ENCODE peak calls at places on chromosomes 12 and 14, in four cellular contexts. O, R, J and N are unnamed samples.

GRCh38 chr14:91466192-91466591 is 43.9 kb downstream of the PPP4R3A start:
- DNase-seq in O (no peak), R (no peak), J (no peak), N (no peak)

GRCh38 chr14:74271365-74271764 is 31.4 kb downstream of the ABCD4 start:
- DNase-seq in O (no peak), R (no peak), J (no peak), N (no peak)

GRCh38 chr12:3144495-3144894 is 67.3 kb downstream of the TSPAN9 start:
- DNase-seq in O (no peak), R (no peak), J (no peak), N (no peak)

GRCh38 chr12:79174656-79175055 is 310.1 kb downstream of the SYT1 start:
- DNase-seq in O (peak; percentile 79), R (no peak), J (no peak), N (no peak)

GRCh38 chr12:12331244-12331771 is 18.7 kb downstream of the MANSC1 start:
- DNase-seq in O (no peak), R (peak; percentile 22), J (peak; percentile 34), N (no peak)

GRCh38 chr12:100154472-100155247 is 12.0 kb upstream of the BLTP3B start:
- DNase-seq in O (peak; percentile 71), R (peak; percentile 92), J (peak; percentile 56), N (peak; percentile 58)

GRCh38 chr12:80702889-80703605 is 4.4 kb upstream of the MYF6 start:
- DNase-seq in O (peak; percentile 82), R (no peak), J (no peak), N (no peak)

GRCh38 chr14:32354716-32355115 is 25.6 kb downstream of the AKAP6 start:
- DNase-seq in O (no peak), R (no peak), J (peak; percentile 34), N (no peak)

GRCh38 chr12:122726056-122726558 is 4.5 kb downstream of the HCAR1 start:
- DNase-seq in O (no peak), R (no peak), J (no peak), N (no peak)

GRCh38 chr12:7907009-7907408 is 29.0 kb downstream of the SLC2A3 start:
- DNase-seq in O (peak; percentile 52), R (no peak), J (peak; percentile 79), N (no peak)

GRCh38 chr14:90674043-90674670 is 142.1 kb downstream of the TTC7B start:
- DNase-seq in O (no peak), R (no peak), J (no peak), N (no peak)

GRCh38 chr12:131636266-131636665 is 74.6 kb upstream of the SFSWAP start:
- DNase-seq in O (no peak), R (no peak), J (no peak), N (no peak)

GRCh38 chr14:96634896-96635295 is 132.7 kb downstream of the PAPOLA start:
- DNase-seq in O (no peak), R (no peak), J (no peak), N (no peak)
- H3K4me1 ChIP-seq in O (no peaks in the 10 kb centered on the region), R (no peaks in the 10 kb centered on the region), J (no peaks in the 10 kb centered on the region), N (no peaks in the 10 kb centered on the region)

DNA sequence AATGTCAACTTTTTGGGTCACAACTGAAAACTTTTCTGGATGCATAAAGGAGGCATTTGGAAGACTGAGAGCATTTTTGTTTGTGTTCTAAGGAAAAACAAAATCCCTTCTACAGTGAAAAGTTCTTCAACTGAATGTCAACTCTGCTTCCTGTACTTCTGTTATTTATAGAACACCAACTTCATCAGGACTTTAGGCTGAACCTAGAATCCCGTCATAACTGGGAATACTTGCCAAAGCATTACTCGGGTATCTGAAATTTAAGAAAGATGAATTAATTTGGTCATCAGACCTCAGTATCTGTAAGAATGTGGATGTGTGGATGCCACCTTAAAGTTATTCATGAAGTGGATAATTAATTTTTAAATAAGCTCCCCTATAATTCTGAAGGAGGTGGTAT is 73.2 kb downstream of the FERMT2 start:
- DNase-seq in O (peak; percentile 74), R (no peak), J (no peak), N (no peak)
- H3K27ac ChIP-seq in O (peak overlapping the region; percentile 71), R (no peak overlapping the region), J (no peak overlapping the region), N (no peak overlapping the region)

GRCh38 chr14:68973639-68974038 is 5.5 kb downstream of the ACTN1 start:
- DNase-seq in O (no peak), R (peak; percentile 41), J (no peak), N (no peak)

GRCh38 chr14:68977137-68977740 is 1.9 kb downstream of the ACTN1 start:
- DNase-seq in O (no peak), R (peak; percentile 78), J (peak; percentile 29), N (no peak)

GRCh38 chr14:68976160-68977067 is 2.7 kb downstream of the ACTN1 start:
- DNase-seq in O (peak; percentile 69), R (peak; percentile 21), J (peak; percentile 28), N (no peak)

GRCh38 chr14:68974759-68975347 is 4.2 kb downstream of the ACTN1 start:
- DNase-seq in O (no peak), R (no peak), J (no peak), N (no peak)

GRCh38 chr14:68975667-68976066 is 3.4 kb downstream of the ACTN1 start:
- DNase-seq in O (peak; percentile 92), R (no peak), J (no peak), N (no peak)
- H3K4me1 ChIP-seq in O (peaks cover 40% of the 10 kb centered on the region), R (peaks cover 81% of the 10 kb centered on the region), J (peaks cover 52% of the 10 kb centered on the region), N (peaks cover 40% of the 10 kb centered on the region)

GRCh38 chr14:51554339-51554920 is 97.3 kb upstream of the FRMD6 start:
- DNase-seq in O (peak; percentile 85), R (no peak), J (no peak), N (no peak)
- H3K27ac ChIP-seq in O (peak overlapping the region; percentile 90), R (no peak overlapping the region), J (no peak overlapping the region), N (no peak overlapping the region)

GRCh38 chr12:6328945-6329692 is 12.8 kb downstream of the TNFRSF1A start:
- DNase-seq in O (no peak), R (peak; percentile 80), J (no peak), N (no peak)

GRCh38 chr12:6326316-6326959 is 15.4 kb downstream of the TNFRSF1A start:
- DNase-seq in O (peak; percentile 67), R (peak; percentile 77), J (no peak), N (no peak)

GRCh38 chr12:6328045-6328779 is 13.7 kb downstream of the TNFRSF1A start:
- DNase-seq in O (no peak), R (no peak), J (no peak), N (no peak)

GRCh38 chr12:6327591-6328041 is 14.3 kb downstream of the TNFRSF1A start:
- DNase-seq in O (no peak), R (no peak), J (no peak), N (no peak)

GRCh38 chr12:6327159-6327558 is 14.7 kb downstream of the TNFRSF1A start:
- DNase-seq in O (no peak), R (peak; percentile 76), J (no peak), N (no peak)
- H3K4me1 ChIP-seq in O (peaks cover 40% of the 10 kb centered on the region), R (peaks cover 100% of the 10 kb centered on the region), J (peaks cover 40% of the 10 kb centered on the region), N (peaks cover 28% of the 10 kb centered on the region)

GRCh38 chr12:6632026-6632978 is 3.5 kb downstream of the LPAR5 start:
- DNase-seq in O (no peak), R (peak; percentile 86), J (no peak), N (peak; percentile 32)

GRCh38 chr12:6635375-6635855 is 344 bp downstream of the LPAR5 start:
- DNase-seq in O (peak; percentile 22), R (peak; percentile 88), J (no peak), N (peak; percentile 37)

GRCh38 chr12:6630696-6631095 is 5.1 kb downstream of the LPAR5 start:
- DNase-seq in O (no peak), R (no peak), J (no peak), N (no peak)

GRCh38 chr12:6627598-6627997 is 8.2 kb downstream of the LPAR5 start:
- DNase-seq in O (no peak), R (no peak), J (no peak), N (peak; percentile 68)

DNA sequence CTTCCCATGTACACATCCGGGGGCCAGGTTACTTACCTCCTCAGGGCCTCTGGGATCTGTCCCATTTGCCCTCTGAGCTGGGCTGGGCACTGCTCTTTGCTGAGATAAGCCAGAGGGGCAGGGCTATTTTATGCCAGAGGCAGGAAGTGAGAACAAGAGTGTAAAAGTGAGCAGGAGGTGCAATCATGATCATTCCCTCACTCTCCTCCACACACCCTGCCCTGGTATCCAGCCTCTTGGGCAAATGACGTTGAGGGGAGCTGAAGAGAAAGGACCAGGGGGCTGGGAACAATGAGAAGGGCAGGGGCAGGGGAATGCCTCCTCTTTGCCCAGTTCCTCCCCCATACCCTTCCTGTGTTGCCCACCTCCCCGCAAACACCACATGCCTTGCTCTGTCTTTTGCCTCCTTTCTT is 4.2 kb downstream of the LPAR5 start:
- DNase-seq in O (no peak), R (no peak), J (no peak), N (no peak)
- H3K27ac ChIP-seq in O (no peak overlapping the region), R (peak overlapping the region; percentile 87), J (no peak overlapping the region), N (peak overlapping the region; percentile 60)

GRCh38 chr14:72652179-72652578 is 241.7 kb downstream of the DPF3 start:
- DNase-seq in O (peak; percentile 26), R (no peak), J (no peak), N (no peak)

GRCh38 chr14:72651715-72652114 is 242.2 kb downstream of the DPF3 start:
- DNase-seq in O (peak; percentile 20), R (no peak), J (no peak), N (no peak)

GRCh38 chr14:72647782-72648181 is 246.1 kb downstream of the DPF3 start:
- DNase-seq in O (no peak), R (no peak), J (no peak), N (no peak)

GRCh38 chr14:72651081-72651480 is 242.8 kb downstream of the DPF3 start:
- DNase-seq in O (peak; percentile 40), R (no peak), J (no peak), N (no peak)

DNA sequence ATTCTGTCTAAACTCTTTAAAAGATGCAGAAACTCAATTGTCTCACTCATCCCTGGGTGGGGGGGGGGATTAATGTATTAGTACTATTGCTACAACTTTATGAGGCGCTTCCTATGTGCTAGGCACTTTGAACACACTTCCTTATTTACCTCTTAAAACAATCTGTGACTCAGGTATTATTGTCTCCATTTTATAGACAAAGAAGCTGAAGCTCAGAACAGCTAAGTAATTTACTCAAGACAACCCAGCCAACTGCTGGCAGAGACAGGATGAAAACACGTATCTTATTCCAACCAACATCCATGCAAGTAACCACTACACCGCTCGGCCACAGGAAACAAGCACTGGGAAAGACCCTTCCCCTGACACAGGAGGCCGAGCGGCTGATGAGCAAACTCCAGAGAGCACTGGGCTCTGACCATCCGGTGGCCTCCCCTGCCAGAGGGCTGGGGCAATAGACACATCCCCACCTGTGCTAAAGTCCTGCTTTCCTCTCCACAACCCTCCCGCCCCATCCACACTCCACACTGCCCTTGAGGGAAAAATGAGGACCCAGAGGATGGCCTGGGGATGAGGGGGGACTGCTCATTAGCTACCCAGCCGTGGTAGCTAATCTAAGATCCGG is 244.2 kb downstream of the DPF3 start:
- DNase-seq in O (no peak), R (no peak), J (no peak), N (no peak)
- H3K4me1 ChIP-seq in O (peaks cover 47% of the 10 kb centered on the region), R (peaks cover 21% of the 10 kb centered on the region), J (no peaks in the 10 kb centered on the region), N (no peaks in the 10 kb centered on the region)

DNA sequence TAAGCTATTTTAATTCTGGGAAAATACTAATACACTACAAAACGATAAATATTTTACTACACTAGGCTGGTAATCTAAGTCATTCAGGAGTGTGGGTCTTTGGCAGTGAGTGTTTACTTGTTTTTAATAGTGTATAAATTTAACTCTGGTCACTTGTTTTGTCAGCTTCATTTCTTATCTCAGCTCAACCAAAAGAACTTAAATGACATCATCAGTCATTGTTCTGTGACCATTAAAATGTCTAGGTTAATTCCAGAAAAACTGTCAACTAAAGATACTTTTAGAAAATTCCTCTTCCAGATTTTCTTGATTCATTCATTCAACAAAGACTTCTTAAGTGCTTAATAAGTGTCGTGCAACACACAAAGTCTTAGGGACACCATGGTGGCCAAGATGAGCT is 102.8 kb downstream of the FOXN3 start:
- DNase-seq in O (no peak), R (no peak), J (no peak), N (no peak)
- H3K27ac ChIP-seq in O (no peak overlapping the region), R (no peak overlapping the region), J (no peak overlapping the region), N (no peak overlapping the region)

GRCh38 chr12:121284551-121285390 is 11.7 kb downstream of the CAMKK2 start:
- DNase-seq in O (peak; percentile 28), R (no peak), J (peak; percentile 57), N (no peak)
- H3K4me1 ChIP-seq in O (peaks cover 2% of the 10 kb centered on the region), R (peaks cover 50% of the 10 kb centered on the region), J (peaks cover 25% of the 10 kb centered on the region), N (no peaks in the 10 kb centered on the region)